ENCODE peak calls at places on chromosome 2, in five cellular contexts. M, S, T, C and P are unnamed samples.

GRCh38 chr2:212346865-212347264 is 191.7 kb downstream of the ERBB4 start:
- DNase-seq in M (no peak), S (no peak), T (no peak), C (no peak), P (peak)

GRCh38 chr2:63189026-63189425 is 138.4 kb downstream of the OTX1 start:
- DNase-seq in S (peak), M (peak), C (peak), T (peak), P (peak)

GRCh38 chr2:179302764-179303561 is 38.3 kb upstream of the SESTD1 start:
- DNase-seq in C (no peak), S (no peak), M (no peak), T (no peak), P (peak)

GRCh38 chr2:72154386-72154785 is 6.7 kb upstream of the CYP26B1 start:
- DNase-seq in C (no peak), S (no peak), T (no peak), M (no peak), P (no peak)

GRCh38 chr2:210190345-210190744 is 19.1 kb upstream of the KANSL1L start:
- DNase-seq in C (no peak), M (no peak), T (no peak), S (no peak), P (no peak)

GRCh38 chr2:41937921-41938708 is 109.7 kb upstream of the PKDCC start:
- DNase-seq in C (no peak), S (no peak), T (peak), M (no peak), P (no peak)

GRCh38 chr2:205800804-205801203 is 118.5 kb downstream of the NRP2 start:
- DNase-seq in S (no peak), C (no peak), T (no peak), M (no peak), P (peak)

GRCh38 chr2:89763254-89763580 is 1071.7 kb downstream of the RPIA start:
- DNase-seq in S (peak), T (no peak), C (peak), M (no peak), P (no peak)

GRCh38 chr2:144389151-144389929 is 130.6 kb downstream of the ZEB2 start:
- DNase-seq in M (no peak), T (peak), C (no peak), S (peak), P (no peak)

GRCh38 chr2:56386657-56387056 is 202.9 kb downstream of the CCDC85A start:
- DNase-seq in S (no peak), M (no peak), C (no peak), T (no peak), P (no peak)

GRCh38 chr2:235852528-235852920 is 315.7 kb downstream of the GBX2 start:
- DNase-seq in M (no peak), T (peak), S (no peak), C (no peak), P (no peak)

GRCh38 chr2:177419274-177419673 is 26.7 kb downstream of the AGPS start:
- DNase-seq in S (no peak), T (no peak), C (no peak), M (no peak), P (no peak)

GRCh38 chr2:120482334-120482733 is 136.4 kb downstream of the INHBB start:
- DNase-seq in C (no peak), T (no peak), M (no peak), S (no peak), P (no peak)

GRCh38 chr2:160137457-160137856 is 62.6 kb downstream of the ITGB6 start:
- DNase-seq in M (no peak), S (no peak), T (no peak), C (no peak), P (no peak)

GRCh38 chr2:2328847-2329246 is 2.2 kb downstream of the MYT1L start:
- DNase-seq in C (peak), S (no peak), M (no peak), T (peak), P (no peak)

GRCh38 chr2:171056307-171056706 is 104.4 kb downstream of the TLK1 start:
- DNase-seq in S (no peak), C (no peak), M (no peak), T (no peak), P (no peak)

GRCh38 chr2:133641942-133642341 is 73.7 kb upstream of the NCKAP5 start:
- DNase-seq in T (no peak), C (no peak), M (no peak), S (no peak), P (no peak)

GRCh38 chr2:80530442-80531064 is 226.0 kb upstream of the LRRTM1 start:
- DNase-seq in C (no peak), S (no peak), M (no peak), T (no peak), P (no peak)

GRCh38 chr2:64023485-64024258 is 4.4 kb upstream of the VPS54 start:
- DNase-seq in C (peak), S (no peak), M (no peak), T (peak), P (no peak)

GRCh38 chr2:68577183-68577582 is 66.2 kb upstream of the PROKR1 start:
- DNase-seq in M (no peak), C (no peak), S (no peak), T (no peak), P (no peak)

GRCh38 chr2:36403675-36404230 is 48.2 kb downstream of the CRIM1 start:
- DNase-seq in C (peak), S (no peak), T (no peak), M (peak), P (peak)
- TF ChIP-seq JUN in C (no peak), S (no peak), T (no peak), M (peak), P (peak)

DNA sequence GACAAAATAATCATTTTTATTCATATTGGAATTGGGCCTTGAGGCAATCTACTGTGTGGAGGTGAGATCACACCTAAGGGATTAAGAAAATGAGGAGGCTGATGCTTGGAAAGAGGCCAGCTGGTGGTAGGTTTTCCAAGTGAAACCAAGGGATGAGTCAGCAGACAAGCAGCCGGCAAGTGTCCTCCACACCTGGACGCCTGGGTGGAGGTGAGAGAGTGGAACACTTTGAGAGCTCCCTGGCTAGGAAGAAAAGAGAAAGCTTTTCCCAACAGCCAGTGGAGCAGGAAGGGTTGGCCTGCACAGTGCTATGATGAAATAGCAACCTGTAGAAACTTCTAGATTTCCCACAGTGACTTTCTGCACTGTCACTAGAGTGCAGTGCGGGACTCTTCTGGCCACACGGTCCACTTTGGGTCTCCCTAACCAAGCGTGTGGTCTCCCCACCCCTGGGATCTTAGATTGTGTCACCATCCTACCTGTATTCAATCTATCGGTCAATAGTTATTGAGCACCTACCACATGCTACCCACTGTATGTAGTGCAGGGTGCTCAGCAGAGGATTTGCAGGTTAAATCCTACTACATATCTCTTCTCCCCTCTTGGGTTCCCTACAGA is 19.5 kb upstream of the IL37 start:
- DNase-seq in S (no peak), C (no peak), T (no peak), M (no peak), P (no peak)
- TF ChIP-seq JUN in S (no peak), C (no peak), T (no peak), M (no peak), P (no peak)

GRCh38 chr2:124024491-124025348 is at the start of gene CNTNAP5:
- DNase-seq in T (peak), S (no peak), C (no peak), M (no peak), P (no peak)

DNA sequence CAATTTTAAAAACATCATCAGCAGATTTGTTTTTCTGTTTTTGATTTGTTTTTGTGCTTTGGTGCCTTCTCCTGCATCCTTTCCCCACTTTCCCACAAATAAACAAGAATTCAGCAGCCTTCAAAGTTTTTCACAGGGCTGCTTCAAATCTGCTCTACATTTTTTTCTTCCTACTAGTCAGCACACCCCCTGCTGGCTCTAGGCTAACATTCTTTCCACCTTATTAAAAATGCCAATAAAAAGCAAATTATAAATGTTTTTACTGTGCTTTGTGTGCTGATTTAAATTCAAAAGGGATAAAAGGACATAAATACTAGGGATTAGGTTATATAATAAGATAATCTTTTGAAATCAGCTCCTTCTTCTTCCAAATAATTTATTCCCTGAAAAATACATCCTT is 6.2 kb upstream of the CNTNAP5 start:
- DNase-seq in S (no peak), M (no peak), T (no peak), C (no peak), P (no peak)
- TF ChIP-seq JUN in S (no peak), M (no peak), T (no peak), C (no peak), P (no peak)

DNA sequence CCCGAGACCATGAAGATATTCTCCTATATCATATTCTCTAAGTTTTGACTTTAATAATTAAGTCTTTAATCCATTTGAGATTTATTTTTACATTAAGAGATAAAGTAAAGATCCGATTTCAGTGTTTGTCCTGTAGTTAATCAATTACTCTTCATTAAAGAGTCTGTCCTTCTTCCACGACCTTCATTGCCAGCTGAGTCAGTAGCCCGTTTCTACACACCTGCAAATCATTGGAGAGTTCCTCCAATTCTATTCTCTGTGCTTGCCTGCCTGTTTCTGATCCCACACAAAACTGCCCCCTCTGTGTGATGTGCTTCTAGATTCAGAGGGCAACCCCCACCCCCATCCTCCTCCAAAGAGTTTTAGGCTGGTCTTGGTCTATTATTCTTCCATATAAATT is 119.2 kb downstream of the KCNF1 start:
- DNase-seq in T (no peak), C (no peak), S (no peak), M (no peak), P (no peak)
- TF ChIP-seq JUN in T (no peak), C (no peak), S (no peak), M (no peak), P (no peak)

GRCh38 chr2:94986392-94986963 is 39.0 kb upstream of the MAL start:
- DNase-seq in S (no peak), T (peak), M (peak), C (peak), P (peak)
- TF ChIP-seq JUN in S (no peak), T (no peak), M (no peak), C (no peak), P (no peak)

GRCh38 chr2:95359501-95359930 is 43.0 kb upstream of the FAHD2A start:
- DNase-seq in T (no peak), M (no peak), C (no peak), S (no peak), P (no peak)

GRCh38 chr2:95356821-95357700 is 45.4 kb upstream of the FAHD2A start:
- DNase-seq in C (no peak), M (no peak), T (no peak), S (no peak), P (no peak)

GRCh38 chr2:95357717-95358280 is 44.7 kb upstream of the FAHD2A start:
- DNase-seq in T (no peak), S (no peak), C (no peak), M (no peak), P (no peak)

GRCh38 chr2:95361216-95361980 is 41.1 kb upstream of the FAHD2A start:
- DNase-seq in T (no peak), C (no peak), S (no peak), M (no peak), P (no peak)

GRCh38 chr2:95359035-95359434 is 43.5 kb upstream of the FAHD2A start:
- DNase-seq in C (no peak), S (no peak), T (no peak), M (no peak), P (no peak)
- TF ChIP-seq JUN in C (no peak), S (no peak), T (no peak), M (no peak), P (no peak)